ENCODE peak calls at places on chromosome 1, in ten cellular contexts. D, O, M, I, R, X, F, A, T and C are unnamed samples.
A peak's percentile ranks its signal among the peaks of the same experiment; 100 is the strongest.

GRCh38 chr1:15139654-15140350 is 13.7 kb upstream of the TMEM51 start:
- DNase-seq in D (no peak), O (no peak), M (no peak), I (no peak), R (no peak), X (no peak), F (peak; percentile 48), A (peak; percentile 45), T (no peak), C (peak; percentile 38)

GRCh38 chr1:201608635-201609395 is 69.9 kb downstream of the NAV1 start:
- DNase-seq in D (no peak), O (no peak), M (no peak), I (no peak), R (no peak), X (peak; percentile 23), F (peak; percentile 59), A (no peak), T (no peak), C (no peak)

GRCh38 chr1:26168410-26169167 is at the start of gene C1orf232:
- DNase-seq in D (no peak), O (no peak), M (no peak), I (peak; percentile 27), R (no peak), X (no peak), F (no peak), A (peak; percentile 66), T (peak; percentile 47), C (peak; percentile 76)

GRCh38 chr1:17881761-17882160 is 126.6 kb downstream of the ACTL8 start:
- DNase-seq in D (no peak), O (no peak), M (no peak), I (no peak), R (no peak), X (no peak), F (no peak), A (no peak), T (no peak), C (no peak)

GRCh38 chr1:54883349-54884102 is 3.5 kb downstream of the DHCR24 start:
- DNase-seq in D (no peak), O (no peak), M (no peak), I (no peak), R (no peak), X (peak; percentile 81), F (no peak), A (no peak), T (no peak), C (no peak)

GRCh38 chr1:39489567-39490239 is 1.7 kb upstream of the BMP8A start:
- DNase-seq in D (no peak), O (no peak), M (no peak), I (no peak), R (no peak), X (no peak), F (no peak), A (no peak), T (no peak), C (no peak)

GRCh38 chr1:55448261-55448660 is 233.1 kb upstream of the USP24 start:
- DNase-seq in D (no peak), O (no peak), M (no peak), I (no peak), R (no peak), X (no peak), F (no peak), A (no peak), T (no peak), C (no peak)

GRCh38 chr1:247421074-247421473 is 5.1 kb downstream of the NLRP3 start:
- DNase-seq in D (no peak), O (no peak), M (no peak), I (no peak), R (no peak), X (no peak), F (no peak), A (no peak), T (no peak), C (no peak)

GRCh38 chr1:24022611-24023359 is 42.7 kb upstream of the SRSF10 start:
- DNase-seq in D (no peak), O (no peak), M (no peak), I (no peak), R (no peak), X (peak; percentile 75), F (no peak), A (no peak), T (no peak), C (no peak)

GRCh38 chr1:222627232-222627631 is 9.3 kb downstream of the MIA3 start:
- DNase-seq in D (no peak), O (no peak), M (no peak), I (no peak), R (no peak), X (peak; percentile 83), F (no peak), A (no peak), T (no peak), C (no peak)

GRCh38 chr1:230112131-230112701 is 45.2 kb downstream of the GALNT2 start:
- DNase-seq in D (no peak), O (no peak), M (no peak), I (peak; percentile 61), R (no peak), X (no peak), F (no peak), A (no peak), T (no peak), C (peak; percentile 73)

GRCh38 chr1:240044620-240045019 is 47.1 kb upstream of the FMN2 start:
- DNase-seq in D (no peak), O (no peak), M (no peak), I (no peak), R (no peak), X (no peak), F (no peak), A (no peak), T (no peak), C (no peak)

GRCh38 chr1:162688521-162688920 is 56.3 kb downstream of the DDR2 start:
- DNase-seq in D (no peak), O (no peak), M (no peak), I (no peak), R (no peak), X (no peak), F (no peak), A (no peak), T (no peak), C (no peak)

GRCh38 chr1:220533504-220534109 is 5.7 kb downstream of the MARK1 start:
- DNase-seq in D (no peak), O (no peak), M (no peak), I (no peak), R (no peak), X (no peak), F (no peak), A (no peak), T (no peak), C (no peak)